ENCODE peak calls at places on chromosomes 6 and 20, in six cellular contexts. U is A549, V is NCI-H69, Y is GM20000, D is OCI-M1, T is caudate nucleus. X is an unnamed sample.

GRCh38 chr6:105990151-105990550 is 96.0 kb upstream of the PRDM1 start:
- DNase-seq in U (no peak), V (no peak), Y (no peak), D (no peak), T (no peak), X (no peak)

GRCh38 chr6:54706844-54707243 is 139.7 kb upstream of the FAM83B start:
- DNase-seq in U (no peak), V (no peak), Y (no peak), D (no peak), T (no peak), X (no peak)

GRCh38 chr20:44609006-44609510 is 26.7 kb downstream of the PKIG start:
- DNase-seq in U (no peak), V (no peak), Y (no peak), D (no peak), T (no peak), X (no peak)

GRCh38 chr20:32509639-32510066 is 75.5 kb downstream of the NOL4L start:
- DNase-seq in U (no peak), V (no peak), Y (peak), D (no peak), T (no peak), X (peak)

GRCh38 chr6:88157106-88157505 is 9.0 kb downstream of the CNR1 start:
- DNase-seq in U (no peak), V (peak), Y (no peak), D (no peak), T (no peak), X (no peak)

GRCh38 chr6:106064103-106064502 is 22.0 kb upstream of the PRDM1 start:
- DNase-seq in U (no peak), V (no peak), Y (no peak), D (no peak), T (no peak), X (no peak)

GRCh38 chr20:58162976-58163375 is 65.5 kb downstream of the ANKRD60 start:
- DNase-seq in U (no peak), V (no peak), Y (no peak), D (no peak), T (no peak), X (no peak)

GRCh38 chr6:91895592-91895991 is 1308.7 kb upstream of the MAP3K7 start:
- DNase-seq in U (no peak), V (no peak), Y (no peak), D (no peak), T (no peak), X (no peak)

GRCh38 chr6:53979468-53980067 is 131.7 kb upstream of the MLIP start:
- DNase-seq in U (peak), V (peak), Y (peak), D (peak), T (no peak), X (peak)

GRCh38 chr20:33663161-33664084 is 1.3 kb downstream of the C20orf144 start:
- DNase-seq in U (peak), V (peak), Y (peak), D (peak), T (peak), X (peak)

GRCh38 chr20:33812673-33813462 is 1.7 kb downstream of the CHMP4B start:
- DNase-seq in U (peak), V (no peak), Y (no peak), D (peak), T (no peak), X (no peak)

GRCh38 chr20:45320948-45321595 is 13.0 kb upstream of the MATN4 start:
- DNase-seq in U (no peak), V (no peak), Y (no peak), D (peak), T (no peak), X (no peak)

GRCh38 chr6:15945593-15946159 is 183.2 kb upstream of the MYLIP start:
- DNase-seq in U (no peak), V (peak), Y (no peak), D (no peak), T (no peak), X (peak)

GRCh38 chr6:44100088-44100550 is 27.1 kb downstream of the MRPL14 start:
- DNase-seq in U (peak), V (peak), Y (no peak), D (peak), T (no peak), X (no peak)

GRCh38 chr20:48563191-48563884 is 264.5 kb downstream of the PREX1 start:
- DNase-seq in U (no peak), V (no peak), Y (no peak), D (no peak), T (no peak), X (no peak)

GRCh38 chr6:144066745-144067484 is 28.5 kb downstream of the SF3B5 start:
- DNase-seq in U (no peak), V (no peak), Y (peak), D (peak), T (no peak), X (no peak)

GRCh38 chr20:3971145-3971544 is 44.2 kb downstream of the RNF24 start:
- DNase-seq in U (no peak), V (no peak), Y (no peak), D (no peak), T (no peak), X (no peak)

GRCh38 chr6:152696543-152696942 is 1.2 kb upstream of the MYCT1 start:
- DNase-seq in U (no peak), V (no peak), Y (no peak), D (no peak), T (no peak), X (no peak)

GRCh38 chr6:53244958-53245357 is 96.3 kb upstream of the GCM1 start:
- DNase-seq in U (no peak), V (no peak), Y (peak), D (no peak), T (no peak), X (no peak)

GRCh38 chr6:38499046-38499445 is 140.7 kb downstream of the BTBD9 start:
- DNase-seq in U (no peak), V (peak), Y (no peak), D (no peak), T (no peak), X (no peak)

GRCh38 chr6:41519305-41519747 is 26.9 kb upstream of the FOXP4 start:
- DNase-seq in U (no peak), V (no peak), Y (no peak), D (no peak), T (no peak), X (no peak)

GRCh38 chr20:56974499-56975250 is 291.8 kb downstream of the BMP7 start:
- DNase-seq in U (peak), V (peak), Y (peak), D (peak), T (no peak), X (peak)

GRCh38 chr20:46838002-46838401 is 56.6 kb upstream of the EYA2 start:
- DNase-seq in U (no peak), V (peak), Y (no peak), D (no peak), T (no peak), X (no peak)

GRCh38 chr6:24666097-24666615 is 543 bp downstream of the TDP2 start:
- DNase-seq in U (no peak), V (peak), Y (peak), D (no peak), T (no peak), X (peak)

GRCh38 chr20:62929051-62929538 is 2.8 kb upstream of the DIDO1 start:
- DNase-seq in U (no peak), V (no peak), Y (peak), D (peak), T (no peak), X (peak)

GRCh38 chr6:17281100-17281496 is at the start of gene RBM24:
- DNase-seq in U (no peak), V (peak), Y (peak), D (no peak), T (no peak), X (peak)

GRCh38 chr20:37656945-37657344 is 36.9 kb upstream of the CTNNBL1 start:
- DNase-seq in U (no peak), V (no peak), Y (no peak), D (no peak), T (no peak), X (no peak)

GRCh38 chr6:43396408-43397149 is 27.1 kb upstream of the ZNF318 start:
- DNase-seq in U (no peak), V (no peak), Y (no peak), D (peak), T (no peak), X (no peak)

GRCh38 chr20:35700625-35701148 is 1.5 kb downstream of the ROMO1 start:
- DNase-seq in U (peak), V (no peak), Y (no peak), D (peak), T (no peak), X (no peak)

GRCh38 chr6:139778688-139779087 is 404.2 kb upstream of the CITED2 start:
- DNase-seq in U (no peak), V (peak), Y (no peak), D (no peak), T (no peak), X (peak)

GRCh38 chr6:7604003-7604402 is 14.0 kb downstream of the SNRNP48 start:
- DNase-seq in U (no peak), V (no peak), Y (no peak), D (no peak), T (no peak), X (no peak)

GRCh38 chr6:36954262-36954931 is at the start of gene PI16:
- DNase-seq in U (no peak), V (no peak), Y (no peak), D (peak), T (no peak), X (no peak)

GRCh38 chr6:73079611-73079955 is 145.7 kb downstream of the KHDC1L start:
- DNase-seq in U (no peak), V (no peak), Y (no peak), D (no peak), T (no peak), X (peak)

GRCh38 chr20:46398963-46399362 is 7.5 kb downstream of the ELMO2 start:
- DNase-seq in U (no peak), V (no peak), Y (no peak), D (no peak), T (no peak), X (no peak)

GRCh38 chr6:102841055-102841454 is 1447.5 kb downstream of the GRIK2 start:
- DNase-seq in U (no peak), V (no peak), Y (no peak), D (no peak), T (no peak), X (no peak)

X was measured in Daoy.